ENCODE peak calls at places on chromosomes 6 and 20, in eight cellular contexts. One of them, this sample, is unnamed.

GRCh38 chr20:19009071-19009688 is 195.6 kb downstream of the SCP2D1 start:
- DNase-seq in tibial artery: no peak
- DNase-seq in cardiac fibroblast: no peak
- DNase-seq in RWPE1: no peak
- DNase-seq in tibial nerve: no peak
- DNase-seq in heart right ventricle: no peak
- DNase-seq in heart left ventricle: no peak
- DNase-seq in GM06990: no peak
- DNase-seq in this sample: no peak

GRCh38 chr6:90319979-90320667 is 23.5 kb upstream of the BACH2 start:
- DNase-seq in cardiac fibroblast: no peak
- DNase-seq in RWPE1: no peak
- DNase-seq in tibial nerve: no peak
- DNase-seq in tibial artery: no peak
- DNase-seq in heart right ventricle: no peak
- DNase-seq in heart left ventricle: no peak
- DNase-seq in GM06990: no peak
- DNase-seq in this sample: no peak

GRCh38 chr20:45358282-45359068 is 4.5 kb upstream of the SYS1 start:
- DNase-seq in cardiac fibroblast: peak
- DNase-seq in GM06990: no peak
- DNase-seq in RWPE1: no peak
- DNase-seq in tibial nerve: peak
- DNase-seq in heart left ventricle: peak
- DNase-seq in tibial artery: peak
- DNase-seq in heart right ventricle: peak
- DNase-seq in this sample: no peak

GRCh38 chr6:137272403-137272802 is 53.2 kb upstream of the IFNGR1 start:
- DNase-seq in RWPE1: no peak
- DNase-seq in tibial artery: no peak
- DNase-seq in GM06990: no peak
- DNase-seq in heart right ventricle: no peak
- DNase-seq in heart left ventricle: no peak
- DNase-seq in tibial nerve: no peak
- DNase-seq in cardiac fibroblast: peak
- DNase-seq in this sample: no peak

GRCh38 chr6:32700391-32701040 is 34.1 kb upstream of the HLA-DQB1 start:
- DNase-seq in RWPE1: peak
- DNase-seq in GM06990: no peak
- DNase-seq in cardiac fibroblast: peak
- DNase-seq in heart right ventricle: peak
- DNase-seq in heart left ventricle: no peak
- DNase-seq in tibial artery: no peak
- DNase-seq in tibial nerve: no peak
- DNase-seq in this sample: peak

GRCh38 chr20:24786646-24787045 is 162.4 kb upstream of the CST7 start:
- DNase-seq in cardiac fibroblast: no peak
- DNase-seq in RWPE1: no peak
- DNase-seq in heart left ventricle: peak
- DNase-seq in tibial nerve: no peak
- DNase-seq in heart right ventricle: no peak
- DNase-seq in GM06990: no peak
- DNase-seq in tibial artery: no peak
- DNase-seq in this sample: no peak

GRCh38 chr6:9204171-9204570 is 768.8 kb upstream of the SLC35B3 start:
- DNase-seq in RWPE1: peak
- DNase-seq in tibial nerve: no peak
- DNase-seq in GM06990: no peak
- DNase-seq in heart right ventricle: no peak
- DNase-seq in cardiac fibroblast: peak
- DNase-seq in heart left ventricle: no peak
- DNase-seq in tibial artery: no peak
- DNase-seq in this sample: no peak

GRCh38 chr20:19673575-19673974 is 84.5 kb upstream of the RIN2 start:
- DNase-seq in heart left ventricle: no peak
- DNase-seq in heart right ventricle: no peak
- DNase-seq in tibial artery: no peak
- DNase-seq in RWPE1: peak
- DNase-seq in GM06990: no peak
- DNase-seq in tibial nerve: no peak
- DNase-seq in cardiac fibroblast: peak
- DNase-seq in this sample: no peak

GRCh38 chr6:30491963-30492616 is 2.8 kb downstream of the HLA-E start:
- DNase-seq in RWPE1: no peak
- DNase-seq in GM06990: no peak
- DNase-seq in heart right ventricle: no peak
- DNase-seq in cardiac fibroblast: no peak
- DNase-seq in tibial artery: no peak
- DNase-seq in heart left ventricle: no peak
- DNase-seq in tibial nerve: no peak
- DNase-seq in this sample: no peak

GRCh38 chr6:71886184-71887005 is at the start of gene RIMS1:
- DNase-seq in RWPE1: no peak
- DNase-seq in GM06990: peak
- DNase-seq in tibial artery: peak
- DNase-seq in cardiac fibroblast: peak
- DNase-seq in heart left ventricle: peak
- DNase-seq in heart right ventricle: no peak
- DNase-seq in tibial nerve: no peak
- DNase-seq in this sample: peak
- TF ChIP-seq CTCF in RWPE1: no peak
- TF ChIP-seq CTCF in GM06990: peak
- TF ChIP-seq CTCF in tibial artery: peak
- TF ChIP-seq CTCF in cardiac fibroblast: peak
- TF ChIP-seq CTCF in heart left ventricle: no peak
- TF ChIP-seq CTCF in heart right ventricle: no peak
- TF ChIP-seq CTCF in tibial nerve: no peak
- TF ChIP-seq CTCF in this sample: no peak

GRCh38 chr20:40606237-40606636 is 82.8 kb downstream of the MAFB start:
- DNase-seq in cardiac fibroblast: no peak
- DNase-seq in tibial artery: no peak
- DNase-seq in heart right ventricle: no peak
- DNase-seq in tibial nerve: no peak
- DNase-seq in heart left ventricle: no peak
- DNase-seq in RWPE1: no peak
- DNase-seq in GM06990: no peak
- DNase-seq in this sample: no peak

GRCh38 chr20:40607927-40608326 is 81.1 kb downstream of the MAFB start:
- DNase-seq in GM06990: no peak
- DNase-seq in tibial artery: no peak
- DNase-seq in cardiac fibroblast: no peak
- DNase-seq in heart right ventricle: no peak
- DNase-seq in tibial nerve: no peak
- DNase-seq in heart left ventricle: no peak
- DNase-seq in RWPE1: no peak
- DNase-seq in this sample: no peak

GRCh38 chr20:40603057-40603651 is 85.9 kb downstream of the MAFB start:
- DNase-seq in tibial artery: no peak
- DNase-seq in cardiac fibroblast: no peak
- DNase-seq in RWPE1: no peak
- DNase-seq in heart left ventricle: no peak
- DNase-seq in GM06990: no peak
- DNase-seq in tibial nerve: no peak
- DNase-seq in heart right ventricle: no peak
- DNase-seq in this sample: no peak

GRCh38 chr20:40604416-40604815 is 84.6 kb downstream of the MAFB start:
- DNase-seq in cardiac fibroblast: no peak
- DNase-seq in GM06990: no peak
- DNase-seq in heart left ventricle: no peak
- DNase-seq in tibial nerve: no peak
- DNase-seq in RWPE1: no peak
- DNase-seq in heart right ventricle: no peak
- DNase-seq in tibial artery: no peak
- DNase-seq in this sample: no peak

DNA sequence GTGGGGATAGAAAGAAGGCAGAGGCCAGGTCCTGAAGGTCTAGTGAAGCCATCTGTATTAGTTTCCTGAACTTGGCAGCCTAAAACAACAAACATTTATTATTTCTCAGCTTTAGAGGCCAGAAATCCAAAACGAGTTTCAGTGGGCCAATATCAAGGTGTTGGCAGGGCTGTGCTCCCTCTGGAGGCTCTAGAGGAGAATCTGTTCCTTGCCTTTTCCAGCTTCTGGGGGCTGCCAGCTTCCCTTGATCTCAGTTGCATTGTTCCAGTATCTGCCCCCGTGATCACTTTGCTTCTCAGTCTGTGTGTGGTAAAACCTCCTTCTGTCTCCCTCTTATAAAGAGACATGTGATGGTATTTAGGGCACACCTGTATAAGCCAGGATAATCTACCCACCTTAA is 82.4 kb downstream of the MAFB start:
- DNase-seq in heart right ventricle: no peak
- DNase-seq in tibial nerve: no peak
- DNase-seq in cardiac fibroblast: no peak
- DNase-seq in GM06990: no peak
- DNase-seq in RWPE1: no peak
- DNase-seq in heart left ventricle: no peak
- DNase-seq in tibial artery: no peak
- DNase-seq in this sample: no peak
- TF ChIP-seq CTCF in heart right ventricle: no peak
- TF ChIP-seq CTCF in tibial nerve: no peak
- TF ChIP-seq CTCF in cardiac fibroblast: no peak
- TF ChIP-seq CTCF in GM06990: no peak
- TF ChIP-seq CTCF in RWPE1: no peak
- TF ChIP-seq CTCF in heart left ventricle: no peak
- TF ChIP-seq CTCF in tibial artery: no peak
- TF ChIP-seq CTCF in this sample: no peak

GRCh38 chr6:20454201-20454824 is 52.6 kb downstream of the E2F3 start:
- DNase-seq in tibial artery: no peak
- DNase-seq in cardiac fibroblast: no peak
- DNase-seq in tibial nerve: no peak
- DNase-seq in GM06990: no peak
- DNase-seq in heart left ventricle: no peak
- DNase-seq in RWPE1: no peak
- DNase-seq in heart right ventricle: no peak
- DNase-seq in this sample: no peak
- TF ChIP-seq CTCF in tibial artery: no peak
- TF ChIP-seq CTCF in cardiac fibroblast: no peak
- TF ChIP-seq CTCF in tibial nerve: no peak
- TF ChIP-seq CTCF in GM06990: no peak
- TF ChIP-seq CTCF in heart left ventricle: no peak
- TF ChIP-seq CTCF in RWPE1: no peak
- TF ChIP-seq CTCF in heart right ventricle: no peak
- TF ChIP-seq CTCF in this sample: no peak

GRCh38 chr6:41720783-41721182 is 14.6 kb downstream of the TFEB start:
- DNase-seq in heart left ventricle: peak
- DNase-seq in GM06990: no peak
- DNase-seq in cardiac fibroblast: no peak
- DNase-seq in tibial nerve: no peak
- DNase-seq in RWPE1: no peak
- DNase-seq in tibial artery: no peak
- DNase-seq in heart right ventricle: no peak
- DNase-seq in this sample: no peak

GRCh38 chr6:41721396-41721795 is 14.0 kb downstream of the TFEB start:
- DNase-seq in tibial nerve: no peak
- DNase-seq in GM06990: no peak
- DNase-seq in heart left ventricle: peak
- DNase-seq in RWPE1: no peak
- DNase-seq in heart right ventricle: no peak
- DNase-seq in cardiac fibroblast: no peak
- DNase-seq in tibial artery: no peak
- DNase-seq in this sample: no peak

GRCh38 chr6:41723936-41724637 is 11.3 kb downstream of the TFEB start:
- DNase-seq in tibial nerve: no peak
- DNase-seq in GM06990: no peak
- DNase-seq in tibial artery: no peak
- DNase-seq in RWPE1: no peak
- DNase-seq in heart left ventricle: no peak
- DNase-seq in cardiac fibroblast: no peak
- DNase-seq in heart right ventricle: no peak
- DNase-seq in this sample: no peak

GRCh38 chr6:41724638-41725501 is 10.5 kb downstream of the TFEB start:
- DNase-seq in heart right ventricle: no peak
- DNase-seq in GM06990: no peak
- DNase-seq in tibial nerve: no peak
- DNase-seq in cardiac fibroblast: no peak
- DNase-seq in tibial artery: no peak
- DNase-seq in RWPE1: no peak
- DNase-seq in heart left ventricle: no peak
- DNase-seq in this sample: no peak

DNA sequence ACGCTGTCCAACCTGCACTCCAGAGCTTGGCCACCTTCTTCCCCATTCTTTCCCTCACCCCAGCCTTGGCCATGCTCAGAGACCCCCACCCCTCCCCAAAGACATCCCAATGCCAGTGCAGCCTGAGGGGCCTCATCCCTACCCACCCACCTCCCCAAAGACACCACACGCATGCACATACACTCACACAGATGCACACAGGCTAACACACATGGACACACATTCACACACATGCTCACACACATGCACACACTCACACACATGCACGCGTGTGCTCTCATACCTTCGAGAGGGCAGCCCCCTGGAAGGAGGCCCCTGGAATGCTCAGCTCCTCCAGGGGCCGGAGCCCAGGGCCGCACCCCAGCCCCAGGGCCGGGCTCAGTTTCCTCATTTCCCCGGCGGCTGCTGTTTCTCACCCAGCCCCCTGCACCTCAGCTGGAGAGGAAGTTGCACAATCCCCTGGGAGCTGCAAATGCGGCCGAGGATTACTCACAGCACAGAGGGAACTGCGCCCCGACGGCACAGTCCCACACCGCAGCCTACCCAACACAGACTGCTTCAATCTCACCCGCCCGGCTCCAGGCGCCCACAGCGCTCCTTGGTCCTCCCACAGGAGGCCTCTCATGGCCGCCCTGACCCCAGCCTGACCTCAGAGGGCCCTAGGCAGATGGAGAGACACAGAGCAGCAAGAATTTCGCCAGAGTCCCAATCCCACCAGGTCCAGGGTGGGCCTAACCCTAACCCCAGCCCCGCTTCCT is 12.1 kb downstream of the TFEB start:
- DNase-seq in heart right ventricle: peak
- DNase-seq in tibial artery: peak
- DNase-seq in heart left ventricle: peak
- DNase-seq in tibial nerve: peak
- DNase-seq in RWPE1: peak
- DNase-seq in cardiac fibroblast: peak
- DNase-seq in GM06990: peak
- DNase-seq in this sample: no peak
- TF ChIP-seq CTCF in heart right ventricle: no peak
- TF ChIP-seq CTCF in tibial artery: peak
- TF ChIP-seq CTCF in heart left ventricle: no peak
- TF ChIP-seq CTCF in tibial nerve: peak
- TF ChIP-seq CTCF in RWPE1: no peak
- TF ChIP-seq CTCF in cardiac fibroblast: peak
- TF ChIP-seq CTCF in GM06990: peak
- TF ChIP-seq CTCF in this sample: no peak

GRCh38 chr6:86706449-86706848 is 230.9 kb upstream of the HTR1E start:
- DNase-seq in heart right ventricle: no peak
- DNase-seq in cardiac fibroblast: no peak
- DNase-seq in tibial nerve: no peak
- DNase-seq in RWPE1: no peak
- DNase-seq in heart left ventricle: no peak
- DNase-seq in GM06990: no peak
- DNase-seq in tibial artery: no peak
- DNase-seq in this sample: peak
- TF ChIP-seq CTCF in heart right ventricle: no peak
- TF ChIP-seq CTCF in cardiac fibroblast: no peak
- TF ChIP-seq CTCF in tibial nerve: no peak
- TF ChIP-seq CTCF in RWPE1: no peak
- TF ChIP-seq CTCF in heart left ventricle: no peak
- TF ChIP-seq CTCF in GM06990: peak
- TF ChIP-seq CTCF in tibial artery: no peak
- TF ChIP-seq CTCF in this sample: no peak

GRCh38 chr20:3781153-3781910 is at the start of gene SPEF1:
- DNase-seq in tibial nerve: peak
- DNase-seq in tibial artery: peak
- DNase-seq in RWPE1: peak
- DNase-seq in GM06990: no peak
- DNase-seq in cardiac fibroblast: peak
- DNase-seq in heart left ventricle: peak
- DNase-seq in heart right ventricle: peak
- DNase-seq in this sample: peak
- TF ChIP-seq CTCF in tibial nerve: peak
- TF ChIP-seq CTCF in tibial artery: peak
- TF ChIP-seq CTCF in RWPE1: peak
- TF ChIP-seq CTCF in GM06990: peak
- TF ChIP-seq CTCF in cardiac fibroblast: peak
- TF ChIP-seq CTCF in heart left ventricle: peak
- TF ChIP-seq CTCF in heart right ventricle: peak
- TF ChIP-seq CTCF in this sample: no peak

This sample was measured in endothelial cell.